ENCODE peak calls at places on chromosomes 11 and 22, in ten cellular contexts. M is pancreas; B is NCI-H2081; Z is progenitor cell of endocrine pancreas; J is AG20443; A is AG08395; H is activated T-helper 1 cell treated with anti-CD3 and anti-CD28 coated beads, Interleukin-2, amount 50 U/mL, for 16 hours; L is T-helper 9 cell; C is tibial artery; Y is HTR-8/SVneo. O is an unnamed sample.

GRCh38 chr22:40410272-40410671 is 39.9 kb downstream of the SGSM3 start:
- DNase-seq in M (no peak), B (no peak), Z (no peak), J (peak; percentile 69), A (no peak), H (no peak), L (no peak), C (no peak), Y (peak; percentile 20), O (no peak)

GRCh38 chr11:94785509-94785908 is 17.4 kb downstream of the AMOTL1 start:
- DNase-seq in M (no peak), B (no peak), Z (no peak), J (no peak), A (no peak), H (no peak), L (no peak), C (no peak), Y (no peak), O (no peak)

GRCh38 chr22:22703715-22704114 is 59.3 kb downstream of the GGTLC2 start:
- DNase-seq in M (no peak), B (no peak), Z (no peak), J (peak; percentile 56), A (peak; percentile 43), H (no peak), L (no peak), C (no peak), Y (no peak), O (no peak)

GRCh38 chr22:20105456-20106204 is 10.3 kb upstream of the RANBP1 start:
- DNase-seq in M (peak; percentile 4), B (no peak), Z (no peak), J (no peak), A (no peak), H (no peak), L (no peak), C (no peak), Y (no peak), O (no peak)

GRCh38 chr11:69699213-69699612 is 4.6 kb downstream of the FGF19 start:
- DNase-seq in M (no peak), B (no peak), Z (no peak), J (peak; percentile 65), A (peak; percentile 54), H (no peak), L (no peak), C (no peak), Y (no peak), O (no peak)

GRCh38 chr11:122398167-122398566 is 257.4 kb upstream of the UBASH3B start:
- DNase-seq in M (no peak), B (no peak), Z (no peak), J (peak; percentile 31), A (no peak), H (no peak), L (no peak), C (no peak), Y (no peak), O (no peak)

GRCh38 chr11:17564687-17565042 is 17.6 kb downstream of the OTOG start:
- DNase-seq in M (no peak), B (no peak), Z (no peak), J (no peak), A (no peak), H (no peak), L (no peak), C (no peak), Y (no peak), O (no peak)

GRCh38 chr11:132448334-132448995 is 1078.0 kb downstream of the NTM start:
- DNase-seq in M (no peak), B (no peak), Z (no peak), J (peak; percentile 77), A (peak; percentile 76), H (no peak), L (no peak), C (no peak), Y (no peak), O (no peak)

GRCh38 chr11:128653828-128654231 is 40.0 kb upstream of the FLI1 start:
- DNase-seq in M (peak; percentile 72), B (no peak), Z (no peak), J (peak; percentile 56), A (peak; percentile 35), H (no peak), L (no peak), C (peak; percentile 60), Y (no peak), O (no peak)

GRCh38 chr11:60251485-60252207 is 8.7 kb upstream of the MS4A4E start:
- DNase-seq in M (no peak), B (peak; percentile 61), Z (peak; percentile 24), J (peak; percentile 15), A (peak; percentile 4), H (no peak), L (no peak), C (no peak), Y (peak; percentile 3), O (no peak)

GRCh38 chr11:93131709-93132108 is 66.1 kb downstream of the SLC36A4 start:
- DNase-seq in M (no peak), B (peak; percentile 50), Z (no peak), J (no peak), A (no peak), H (no peak), L (no peak), C (no peak), Y (no peak), O (no peak)

GRCh38 chr22:19648419-19648929 is 65.8 kb upstream of the SEPTIN5 start:
- DNase-seq in M (no peak), B (no peak), Z (no peak), J (no peak), A (no peak), H (no peak), L (no peak), C (no peak), Y (no peak), O (no peak)

GRCh38 chr11:12995823-12996222 is 13.3 kb upstream of the RASSF10 start:
- DNase-seq in M (no peak), B (no peak), Z (no peak), J (no peak), A (no peak), H (no peak), L (no peak), C (no peak), Y (no peak), O (no peak)

O was measured in smooth muscle cell of the brain vasculature.